ENCODE peak calls at places on chromosomes 5 and 9, in nine cellular contexts. K is NCI-H510A treated with DMSO at 0.1 percent for 48 hours, P is fibroblast of the aortic adventitia, I is osteocyte, T is thyroid gland, B is AG04450, A is foreskin keratinocyte, H is colonic mucosa, Q is hypothalamus. M is an unnamed sample.

GRCh38 chr5:31617867-31618266 is 21.1 kb upstream of the PDZD2 start:
- DNase-seq in H (no peak), P (no peak), I (no peak), K (no peak), A (no peak), T (no peak), B (no peak), Q (no peak), M (no peak)

GRCh38 chr5:163908253-163908652 is 402.8 kb downstream of the MAT2B start:
- DNase-seq in P (no peak), H (no peak), A (no peak), T (no peak), Q (no peak), B (no peak), K (no peak), I (no peak), M (no peak)

GRCh38 chr5:105868038-105868775 is 1802.5 kb downstream of the EFNA5 start:
- DNase-seq in P (peak; percentile 4), A (no peak), K (no peak), Q (no peak), I (no peak), B (no peak), T (no peak), H (no peak), M (no peak)

GRCh38 chr5:122182491-122182921 is 53.2 kb downstream of the ZNF474 start:
- DNase-seq in B (peak; percentile 52), P (peak; percentile 88), A (peak; percentile 85), H (peak; percentile 86), Q (no peak), K (no peak), I (no peak), T (peak; percentile 82), M (peak; percentile 15)

GRCh38 chr9:31023793-31024192 is 1360.7 kb upstream of the ACO1 start:
- DNase-seq in Q (no peak), K (no peak), T (no peak), A (no peak), B (no peak), H (no peak), P (no peak), I (no peak), M (no peak)

GRCh38 chr9:37437010-37437409 is 14.5 kb downstream of the GRHPR start:
- DNase-seq in P (no peak), A (no peak), T (no peak), K (no peak), H (no peak), I (no peak), B (no peak), Q (no peak), M (no peak)

GRCh38 chr9:116027951-116028350 is 125.6 kb upstream of the PAPPA start:
- DNase-seq in B (no peak), Q (no peak), I (no peak), T (no peak), H (no peak), K (no peak), A (no peak), P (peak; percentile 49), M (no peak)

GRCh38 chr9:127177682-127178265 is 55.3 kb upstream of the ANGPTL2 start:
- DNase-seq in I (no peak), B (no peak), A (no peak), T (no peak), P (no peak), H (peak; percentile 14), K (no peak), Q (no peak), M (no peak)

GRCh38 chr5:38724301-38725030 is 121.3 kb upstream of the OSMR start:
- DNase-seq in B (no peak), Q (no peak), K (no peak), A (no peak), I (no peak), T (no peak), H (no peak), P (peak; percentile 51), M (peak; percentile 20)

GRCh38 chr5:115842089-115842881 is 550 bp downstream of the AP3S1 start:
- DNase-seq in K (peak; percentile 38), H (peak; percentile 32), A (no peak), T (peak; percentile 72), P (no peak), Q (no peak), I (no peak), B (no peak), M (peak; percentile 87)

GRCh38 chr5:171272996-171273970 is 35.8 kb upstream of the TLX3 start:
- DNase-seq in H (no peak), K (no peak), I (no peak), T (peak; percentile 2), P (peak; percentile 17), Q (no peak), A (peak; percentile 21), B (no peak), M (peak; percentile 58)

GRCh38 chr9:133477992-133478850 is 678 bp downstream of the SLC2A6 start:
- DNase-seq in Q (no peak), P (peak; percentile 9), T (no peak), H (no peak), B (no peak), A (no peak), I (no peak), K (no peak), M (peak; percentile 65)

GRCh38 chr5:138913773-138914172 is 38.6 kb upstream of the LRRTM2 start:
- DNase-seq in Q (no peak), B (no peak), P (no peak), K (no peak), T (no peak), H (no peak), A (no peak), I (no peak), M (no peak)

GRCh38 chr9:129987047-129987446 is 55.9 kb downstream of the FNBP1 start:
- DNase-seq in P (no peak), K (no peak), Q (no peak), A (no peak), H (no peak), I (no peak), T (no peak), B (no peak), M (no peak)

GRCh38 chr5:73448451-73449136 is at the start of gene FOXD1:
- DNase-seq in P (peak; percentile 94), T (peak; percentile 29), H (peak; percentile 79), B (peak; percentile 93), K (peak; percentile 62), Q (no peak), I (peak; percentile 95), A (peak; percentile 78), M (peak; percentile 90)

GRCh38 chr9:34379334-34380033 is 2.8 kb upstream of the MYORG start:
- DNase-seq in T (peak; percentile 91), A (peak; percentile 69), H (peak; percentile 97), Q (peak; percentile 34), B (peak; percentile 49), P (peak; percentile 86), K (peak; percentile 83), I (peak; percentile 91), M (peak; percentile 86)

GRCh38 chr5:89573336-89573735 is 690.4 kb upstream of the MEF2C start:
- DNase-seq in B (no peak), H (no peak), I (no peak), K (no peak), Q (no peak), A (no peak), T (no peak), P (no peak), M (no peak)

GRCh38 chr9:123081824-123082223 is 48.4 kb downstream of the GPR21 start:
- DNase-seq in B (no peak), H (no peak), A (no peak), T (no peak), K (peak; percentile 60), I (no peak), Q (no peak), P (peak; percentile 61), M (peak; percentile 54)

GRCh38 chr5:13809921-13810320 is 134.6 kb downstream of the DNAH5 start:
- DNase-seq in I (no peak), B (no peak), T (no peak), H (no peak), K (no peak), A (no peak), P (no peak), Q (no peak), M (no peak)

GRCh38 chr9:9257999-9258398 is 1354.8 kb downstream of the PTPRD start:
- DNase-seq in B (no peak), H (no peak), A (no peak), K (no peak), T (no peak), P (no peak), I (no peak), Q (no peak), M (no peak)

GRCh38 chr5:17216974-17217325 is 481 bp upstream of the BASP1 start:
- DNase-seq in H (no peak), B (no peak), K (no peak), T (peak; percentile 70), Q (no peak), A (no peak), P (peak; percentile 68), I (peak; percentile 89), M (peak; percentile 86)